ENCODE peak calls at places on chromosomes 11 and 22, in four cellular contexts. V is HepG2, J is K562, Y is GM12878. H is an unnamed sample.
A peak's percentile ranks its signal among the peaks of the same experiment; 100 is the strongest.

GRCh38 chr11:70470127-70470526 is 71.8 kb downstream of the CTTN start:
- DNase-seq in J (peak; percentile 17), V (no peak), Y (peak; percentile 61), H (no peak)

GRCh38 chr22:43014876-43015676 is at the start of gene PACSIN2:
- DNase-seq in Y (peak; percentile 82), V (peak; percentile 95), J (peak; percentile 99), H (peak; percentile 99)

GRCh38 chr11:123187670-123188507 is 7.2 kb downstream of the CLMP start:
- DNase-seq in Y (no peak), J (no peak), V (no peak), H (no peak)

GRCh38 chr22:26906464-26906863 is 249.1 kb downstream of the MIAT start:
- DNase-seq in V (no peak), Y (no peak), J (no peak), H (no peak)

GRCh38 chr11:109772846-109773400 is 320.3 kb upstream of the ZC3H12C start:
- DNase-seq in V (no peak), Y (no peak), J (no peak), H (no peak)

GRCh38 chr11:66891849-66892660 is 35.2 kb downstream of the LRFN4 start:
- DNase-seq in J (peak; percentile 85), V (peak; percentile 88), Y (peak; percentile 88), H (no peak)

GRCh38 chr22:23243006-23243573 is 62.8 kb downstream of the BCR start:
- DNase-seq in J (peak; percentile 64), V (no peak), Y (peak; percentile 41), H (peak; percentile 73)

GRCh38 chr11:68567553-68567952 is 107.0 kb downstream of the PPP6R3 start:
- DNase-seq in V (no peak), J (no peak), Y (no peak), H (no peak)

DNA sequence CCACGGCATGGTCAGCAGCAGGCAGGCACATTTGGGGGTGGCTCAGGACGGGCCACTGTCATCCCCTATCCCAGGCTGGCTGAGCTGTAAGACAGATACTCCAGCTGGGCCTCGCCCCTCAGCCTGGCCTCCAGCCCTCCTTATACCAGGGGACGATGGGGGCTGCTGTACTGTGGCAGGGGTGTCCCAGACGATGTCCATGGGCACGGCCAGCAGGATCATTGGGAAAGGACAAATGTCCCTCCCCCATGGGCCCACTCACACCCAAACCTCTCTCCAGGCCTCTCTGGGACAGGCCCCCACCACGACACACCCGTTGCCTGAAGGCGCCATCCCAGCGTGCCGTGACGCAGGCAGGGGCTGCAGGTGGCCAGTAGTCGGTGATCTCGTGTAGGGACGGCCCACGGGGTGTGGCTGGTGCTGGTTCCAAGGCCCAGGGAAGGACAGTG is 1.5 kb upstream of the IL17REL start:
- DNase-seq in V (no peak), J (no peak), Y (no peak), H (no peak)
- TF ChIP-seq HDAC6 in V (no peak), J (no peak), Y (no peak), H (no peak)

DNA sequence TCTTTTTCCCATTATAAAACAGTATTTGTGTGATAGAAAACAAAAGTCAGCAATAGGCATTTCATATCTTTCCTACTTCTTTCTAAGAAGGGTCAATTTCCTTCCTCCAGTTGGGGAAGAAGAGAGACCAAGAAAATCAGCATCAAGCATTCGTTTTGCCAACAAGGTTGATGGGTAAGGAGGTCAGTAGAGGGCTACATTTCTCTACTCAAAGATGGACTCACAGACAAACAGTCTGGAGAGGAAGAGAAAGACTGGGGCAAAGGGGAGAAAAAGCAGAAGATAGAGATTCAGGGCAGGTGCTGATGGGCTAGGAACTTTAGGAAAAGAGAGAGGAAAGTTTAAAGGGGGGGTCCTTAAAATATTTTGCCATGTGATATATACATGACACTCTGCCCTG is 8.6 kb upstream of the MTNR1B start:
- DNase-seq in Y (no peak), J (no peak), V (no peak), H (no peak)
- TF ChIP-seq HDAC6 in Y (no peak), J (no peak), V (no peak), H (no peak)

GRCh38 chr22:49327411-49327810 is 500.3 kb downstream of the BRD1 start:
- DNase-seq in Y (no peak), V (no peak), J (no peak), H (no peak)
- TF ChIP-seq HDAC6 in Y (no peak), V (no peak), J (no peak), H (no peak)

DNA sequence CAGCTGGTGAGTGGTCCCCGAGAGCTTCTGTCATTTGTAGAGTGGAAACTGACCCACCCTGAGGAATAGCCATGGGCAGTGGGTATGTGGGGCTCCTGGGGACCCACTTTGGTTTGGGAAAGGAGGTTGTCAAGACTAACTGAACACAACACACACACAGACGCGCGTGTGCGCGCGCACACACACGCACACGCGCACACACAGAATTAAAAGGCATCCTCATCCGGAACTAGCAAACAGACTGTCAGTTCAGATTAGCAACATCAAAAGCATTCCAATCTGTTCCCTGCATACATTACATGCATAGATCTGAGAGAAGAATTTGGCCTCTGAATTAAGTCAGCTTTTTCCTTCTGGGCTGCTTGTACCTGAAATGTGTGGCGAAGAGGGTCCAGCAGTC is 284.7 kb downstream of the ST3GAL4 start:
- DNase-seq in V (no peak), J (no peak), Y (no peak), H (no peak)
- TF ChIP-seq HDAC6 in V (no peak), J (no peak), Y (no peak), H (no peak)

GRCh38 chr11:12499071-12499470 is 121.7 kb downstream of the PARVA start:
- DNase-seq in J (no peak), Y (no peak), V (no peak), H (no peak)
- TF ChIP-seq HDAC6 in J (no peak), Y (no peak), V (no peak), H (no peak)